ENCODE peak calls at places on chromosomes 13 and 19, in eight cellular contexts. V, Q, S, C, L, Y, Z and O are unnamed samples.
A peak's percentile ranks its signal among the peaks of the same experiment; 100 is the strongest.

GRCh38 chr13:104586010-104586746 is 1520.0 kb upstream of the SLC10A2 start:
- DNase-seq in C (peak; percentile 36), L (no peak), Z (no peak), Y (peak; percentile 29), Q (peak; percentile 83), S (no peak), V (no peak), O (no peak)

GRCh38 chr13:73169971-73170370 is 111.2 kb downstream of the KLF5 start:
- DNase-seq in Z (no peak), S (no peak), L (peak; percentile 5), Q (no peak), Y (no peak), V (no peak), C (no peak), O (no peak)

GRCh38 chr13:40189885-40190655 is 476.4 kb downstream of the FOXO1 start:
- DNase-seq in Z (no peak), V (peak; percentile 83), S (no peak), C (no peak), Q (no peak), L (no peak), Y (peak; percentile 52), O (no peak)

GRCh38 chr19:48962029-48962848 is 2.9 kb upstream of the FTL start:
- DNase-seq in Q (no peak), Y (peak; percentile 47), V (no peak), C (no peak), L (peak; percentile 61), S (no peak), Z (peak; percentile 19), O (no peak)

GRCh38 chr13:68046900-68047299 is 816.8 kb upstream of the PCDH9 start:
- DNase-seq in Q (no peak), Y (no peak), L (no peak), V (no peak), S (no peak), C (no peak), Z (no peak), O (no peak)

GRCh38 chr13:112734696-112735547 is 45.1 kb downstream of the ATP11A start:
- DNase-seq in Q (no peak), L (no peak), Y (no peak), S (no peak), V (no peak), C (no peak), Z (no peak), O (no peak)

GRCh38 chr19:623175-623916 is 10.0 kb downstream of the POLRMT start:
- DNase-seq in L (no peak), Y (no peak), Q (no peak), C (no peak), Z (no peak), V (no peak), S (no peak), O (no peak)

GRCh38 chr19:990119-990571 is 6.0 kb downstream of the WDR18 start:
- DNase-seq in Z (no peak), Q (no peak), L (no peak), S (no peak), V (no peak), Y (no peak), C (no peak), O (no peak)

GRCh38 chr19:6362351-6362801 is 1.0 kb downstream of the CLPP start:
- DNase-seq in Q (no peak), S (no peak), C (no peak), Z (peak; percentile 29), V (no peak), Y (no peak), L (peak; percentile 71), O (no peak)

GRCh38 chr19:38649305-38650179 is 2.1 kb downstream of the ACTN4 start:
- DNase-seq in Q (no peak), V (no peak), Z (no peak), S (no peak), L (no peak), Y (peak; percentile 44), C (no peak), O (no peak)

GRCh38 chr19:50427997-50428425 is 4.7 kb upstream of the MYBPC2 start:
- DNase-seq in Q (peak; percentile 70), C (peak; percentile 43), L (peak; percentile 64), S (no peak), Z (no peak), Y (peak; percentile 59), V (peak; percentile 74), O (no peak)

GRCh38 chr13:27783111-27783510 is 9.2 kb upstream of the GSX1 start:
- DNase-seq in C (peak; percentile 22), S (no peak), V (no peak), Y (no peak), Z (no peak), L (no peak), Q (no peak), O (no peak)